ENCODE peak calls at places on chromosome 1, in six cellular contexts. F is activated T-cell treated with anti-CD3 and anti-CD28 coated beads for 1 hour, X is pons, Q is lung, N is fibroblast of lung, J is HuH-7.5. L is an unnamed sample.

GRCh38 chr1:95236784-95237575 is 3.0 kb downstream of the RWDD3 start:
- DNase-seq in F (no peak), X (no peak), Q (no peak), N (no peak), J (no peak), L (no peak)

GRCh38 chr1:62263813-62264353 is 55.4 kb downstream of the KANK4 start:
- DNase-seq in F (no peak), X (no peak), Q (no peak), N (no peak), J (no peak), L (no peak)

GRCh38 chr1:30883389-30884172 is 25.0 kb downstream of the SDC3 start:
- DNase-seq in F (no peak), X (no peak), Q (no peak), N (no peak), J (no peak), L (no peak)

GRCh38 chr1:24082372-24082771 is 29.6 kb downstream of the MYOM3 start:
- DNase-seq in F (no peak), X (no peak), Q (no peak), N (no peak), J (no peak), L (no peak)

GRCh38 chr1:100415217-100415778 is 63.0 kb downstream of the CDC14A start:
- DNase-seq in F (no peak), X (no peak), Q (no peak), N (no peak), J (no peak), L (no peak)

GRCh38 chr1:114671011-114671938 is 1.4 kb upstream of the DENND2C start:
- DNase-seq in F (no peak), X (no peak), Q (no peak), N (peak; percentile 42), J (peak; percentile 24), L (peak; percentile 50)

GRCh38 chr1:149966405-149966804 is 29.7 kb upstream of the MTMR11 start:
- DNase-seq in F (no peak), X (no peak), Q (no peak), N (no peak), J (no peak), L (peak; percentile 10)

GRCh38 chr1:20660363-20661234 is 570 bp downstream of the DDOST start:
- DNase-seq in F (peak; percentile 5), X (no peak), Q (no peak), N (no peak), J (no peak), L (no peak)

GRCh38 chr1:154427173-154428139 is 22.3 kb downstream of the IL6R start:
- DNase-seq in F (no peak), X (peak; percentile 49), Q (no peak), N (peak; percentile 47), J (no peak), L (peak; percentile 22)

GRCh38 chr1:226064168-226064815 is 1.8 kb downstream of the H3-3A start:
- DNase-seq in F (no peak), X (peak; percentile 25), Q (no peak), N (peak; percentile 22), J (no peak), L (no peak)

L was measured in HCEC 1CT.